ENCODE peak calls at places on chromosomes 2 and 18, in ten cellular contexts. One of them, this sample, is unnamed.

GRCh38 chr2:173196080-173196479 is 120.4 kb downstream of the MAP3K20 start:
- DNase-seq in fibroblast of lung: no peak
- DNase-seq in AG04450: no peak
- DNase-seq in neural progenitor cell: peak
- DNase-seq in cardiac muscle cell: no peak
- DNase-seq in OCI-LY7: no peak
- DNase-seq in PC-9: no peak
- DNase-seq in A549: no peak
- DNase-seq in H1: no peak
- DNase-seq in adrenal gland: no peak
- DNase-seq in this sample: no peak

GRCh38 chr2:215751200-215751910 is 262.0 kb downstream of the MREG start:
- DNase-seq in adrenal gland: no peak
- DNase-seq in A549: peak
- DNase-seq in OCI-LY7: no peak
- DNase-seq in fibroblast of lung: peak
- DNase-seq in cardiac muscle cell: peak
- DNase-seq in AG04450: peak
- DNase-seq in PC-9: no peak
- DNase-seq in neural progenitor cell: no peak
- DNase-seq in H1: no peak
- DNase-seq in this sample: no peak

GRCh38 chr2:240155080-240156025 is 14.9 kb upstream of the OTOS start:
- DNase-seq in fibroblast of lung: no peak
- DNase-seq in PC-9: no peak
- DNase-seq in A549: no peak
- DNase-seq in OCI-LY7: no peak
- DNase-seq in AG04450: no peak
- DNase-seq in adrenal gland: peak
- DNase-seq in neural progenitor cell: peak
- DNase-seq in H1: no peak
- DNase-seq in cardiac muscle cell: no peak
- DNase-seq in this sample: no peak

GRCh38 chr2:216621292-216621691 is 11.9 kb upstream of the IGFBP2 start:
- DNase-seq in H1: no peak
- DNase-seq in fibroblast of lung: no peak
- DNase-seq in OCI-LY7: no peak
- DNase-seq in AG04450: no peak
- DNase-seq in cardiac muscle cell: peak
- DNase-seq in A549: no peak
- DNase-seq in adrenal gland: no peak
- DNase-seq in neural progenitor cell: no peak
- DNase-seq in PC-9: no peak
- DNase-seq in this sample: no peak

GRCh38 chr2:5442736-5443135 is 249.4 kb upstream of the SOX11 start:
- DNase-seq in H1: no peak
- DNase-seq in OCI-LY7: no peak
- DNase-seq in fibroblast of lung: no peak
- DNase-seq in AG04450: no peak
- DNase-seq in PC-9: no peak
- DNase-seq in cardiac muscle cell: no peak
- DNase-seq in neural progenitor cell: no peak
- DNase-seq in adrenal gland: no peak
- DNase-seq in A549: no peak
- DNase-seq in this sample: no peak

GRCh38 chr2:96116424-96116878 is at the start of gene ADRA2B:
- DNase-seq in PC-9: peak
- DNase-seq in AG04450: no peak
- DNase-seq in cardiac muscle cell: peak
- DNase-seq in H1: peak
- DNase-seq in adrenal gland: peak
- DNase-seq in fibroblast of lung: peak
- DNase-seq in OCI-LY7: peak
- DNase-seq in neural progenitor cell: peak
- DNase-seq in A549: peak
- DNase-seq in this sample: no peak

GRCh38 chr18:29160123-29160522 is 983.2 kb upstream of the CDH2 start:
- DNase-seq in A549: no peak
- DNase-seq in PC-9: no peak
- DNase-seq in AG04450: no peak
- DNase-seq in neural progenitor cell: no peak
- DNase-seq in OCI-LY7: no peak
- DNase-seq in adrenal gland: no peak
- DNase-seq in fibroblast of lung: peak
- DNase-seq in cardiac muscle cell: no peak
- DNase-seq in H1: no peak
- DNase-seq in this sample: no peak

GRCh38 chr2:120291464-120292311 is 39.0 kb downstream of the RALB start:
- DNase-seq in H1: no peak
- DNase-seq in fibroblast of lung: peak
- DNase-seq in cardiac muscle cell: peak
- DNase-seq in OCI-LY7: no peak
- DNase-seq in AG04450: no peak
- DNase-seq in neural progenitor cell: no peak
- DNase-seq in adrenal gland: no peak
- DNase-seq in PC-9: peak
- DNase-seq in A549: no peak
- DNase-seq in this sample: no peak

GRCh38 chr2:39094717-39095363 is 26.0 kb downstream of the SOS1 start:
- DNase-seq in A549: no peak
- DNase-seq in adrenal gland: no peak
- DNase-seq in AG04450: peak
- DNase-seq in PC-9: no peak
- DNase-seq in fibroblast of lung: peak
- DNase-seq in OCI-LY7: no peak
- DNase-seq in cardiac muscle cell: peak
- DNase-seq in neural progenitor cell: no peak
- DNase-seq in H1: no peak
- DNase-seq in this sample: no peak

GRCh38 chr2:238569415-238570195 is 142.9 kb downstream of the ASB1 start:
- DNase-seq in neural progenitor cell: no peak
- DNase-seq in PC-9: no peak
- DNase-seq in H1: no peak
- DNase-seq in cardiac muscle cell: peak
- DNase-seq in AG04450: no peak
- DNase-seq in fibroblast of lung: no peak
- DNase-seq in adrenal gland: no peak
- DNase-seq in A549: no peak
- DNase-seq in OCI-LY7: no peak
- DNase-seq in this sample: no peak

GRCh38 chr2:129880309-129880708 is 99.2 kb upstream of the RAB6C start:
- DNase-seq in AG04450: no peak
- DNase-seq in adrenal gland: no peak
- DNase-seq in H1: no peak
- DNase-seq in PC-9: no peak
- DNase-seq in neural progenitor cell: no peak
- DNase-seq in fibroblast of lung: no peak
- DNase-seq in cardiac muscle cell: no peak
- DNase-seq in OCI-LY7: no peak
- DNase-seq in A549: no peak
- DNase-seq in this sample: peak

GRCh38 chr2:73034661-73035374 is 36.7 kb downstream of the SFXN5 start:
- DNase-seq in OCI-LY7: no peak
- DNase-seq in adrenal gland: no peak
- DNase-seq in A549: no peak
- DNase-seq in H1: no peak
- DNase-seq in AG04450: no peak
- DNase-seq in cardiac muscle cell: peak
- DNase-seq in neural progenitor cell: no peak
- DNase-seq in fibroblast of lung: no peak
- DNase-seq in PC-9: no peak
- DNase-seq in this sample: no peak

GRCh38 chr2:73033766-73034381 is 37.6 kb downstream of the SFXN5 start:
- DNase-seq in H1: no peak
- DNase-seq in fibroblast of lung: no peak
- DNase-seq in neural progenitor cell: no peak
- DNase-seq in OCI-LY7: no peak
- DNase-seq in cardiac muscle cell: no peak
- DNase-seq in A549: no peak
- DNase-seq in PC-9: no peak
- DNase-seq in adrenal gland: no peak
- DNase-seq in AG04450: no peak
- DNase-seq in this sample: no peak

GRCh38 chr2:73036779-73037165 is 34.7 kb downstream of the SFXN5 start:
- DNase-seq in PC-9: no peak
- DNase-seq in neural progenitor cell: no peak
- DNase-seq in A549: no peak
- DNase-seq in adrenal gland: no peak
- DNase-seq in OCI-LY7: no peak
- DNase-seq in fibroblast of lung: no peak
- DNase-seq in AG04450: no peak
- DNase-seq in H1: no peak
- DNase-seq in cardiac muscle cell: no peak
- DNase-seq in this sample: no peak

GRCh38 chr2:73037947-73038585 is 33.4 kb downstream of the SFXN5 start:
- DNase-seq in AG04450: no peak
- DNase-seq in neural progenitor cell: no peak
- DNase-seq in H1: no peak
- DNase-seq in fibroblast of lung: no peak
- DNase-seq in OCI-LY7: no peak
- DNase-seq in A549: no peak
- DNase-seq in PC-9: no peak
- DNase-seq in adrenal gland: no peak
- DNase-seq in cardiac muscle cell: no peak
- DNase-seq in this sample: no peak

DNA sequence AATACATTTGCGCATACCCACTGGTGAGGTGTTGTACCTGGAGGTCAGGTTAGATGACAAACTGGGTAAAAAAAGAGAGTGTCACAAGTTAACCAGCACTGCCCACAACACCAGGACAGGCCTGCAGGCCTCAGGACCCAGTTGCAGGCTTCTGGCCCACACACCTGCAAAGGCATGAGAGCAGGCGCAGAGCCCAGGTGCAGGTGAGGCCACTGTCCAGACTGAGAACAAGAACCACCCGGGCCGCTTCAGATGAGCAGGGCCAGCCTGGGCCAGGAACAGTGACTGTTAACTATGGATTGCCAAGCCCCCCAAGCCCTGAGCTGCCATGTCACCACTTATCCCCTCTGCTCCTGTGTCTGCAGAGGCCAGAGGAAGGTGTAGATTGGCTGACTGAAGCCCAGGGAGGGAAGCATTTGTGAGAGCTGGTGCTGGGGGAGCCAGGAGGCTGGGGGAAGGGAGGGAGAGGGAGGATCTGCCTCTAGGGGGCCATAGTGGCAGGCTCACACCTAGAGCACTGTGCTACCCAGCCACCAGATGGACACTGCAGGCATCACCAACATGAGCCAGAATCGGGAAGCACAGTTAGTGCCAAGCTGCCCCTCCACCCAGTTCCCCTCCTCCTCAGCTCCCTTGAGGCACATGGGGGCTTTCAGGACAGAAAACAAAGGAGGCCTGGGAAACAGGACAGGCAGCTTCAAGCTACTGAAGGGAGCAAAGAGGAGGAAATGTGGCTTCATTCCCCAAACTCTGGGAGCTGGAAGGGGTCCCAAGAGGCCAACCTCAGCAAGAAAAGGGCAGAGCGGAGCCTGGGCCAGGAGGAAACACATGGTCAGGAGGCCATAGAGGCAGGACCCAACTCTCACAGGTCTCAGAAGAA is 35.4 kb downstream of the SFXN5 start:
- DNase-seq in H1: no peak
- DNase-seq in PC-9: no peak
- DNase-seq in neural progenitor cell: peak
- DNase-seq in AG04450: no peak
- DNase-seq in cardiac muscle cell: no peak
- DNase-seq in OCI-LY7: peak
- DNase-seq in adrenal gland: no peak
- DNase-seq in fibroblast of lung: no peak
- DNase-seq in A549: peak
- DNase-seq in this sample: no peak
- TF ChIP-seq CTCF in H1: peak
- TF ChIP-seq CTCF in PC-9: no peak
- TF ChIP-seq CTCF in neural progenitor cell: peak
- TF ChIP-seq CTCF in AG04450: peak
- TF ChIP-seq CTCF in cardiac muscle cell: no peak
- TF ChIP-seq CTCF in OCI-LY7: peak
- TF ChIP-seq CTCF in adrenal gland: no peak
- TF ChIP-seq CTCF in fibroblast of lung: no peak
- TF ChIP-seq CTCF in A549: no peak
- TF ChIP-seq CTCF in this sample: no peak

DNA sequence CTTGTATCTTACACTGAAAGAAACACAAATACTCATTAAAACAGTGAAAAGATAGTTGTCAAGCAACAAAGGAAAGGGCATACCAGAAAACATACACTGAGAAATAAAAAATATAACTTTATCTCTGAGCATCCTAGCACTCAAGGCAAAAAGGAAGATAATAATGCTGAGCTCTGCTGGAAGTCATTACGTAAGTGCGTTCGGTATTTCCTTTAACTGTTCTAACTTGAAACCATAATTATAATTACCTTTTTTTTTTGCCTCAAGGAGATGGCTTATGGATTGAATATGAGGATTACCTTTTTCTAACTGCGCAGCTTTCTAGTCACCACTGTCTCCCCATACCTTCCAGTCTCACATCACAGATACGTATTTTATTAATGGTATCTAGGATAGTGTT is 308.1 kb downstream of the GBX2 start:
- DNase-seq in AG04450: no peak
- DNase-seq in fibroblast of lung: no peak
- DNase-seq in PC-9: no peak
- DNase-seq in A549: no peak
- DNase-seq in OCI-LY7: no peak
- DNase-seq in H1: no peak
- DNase-seq in cardiac muscle cell: peak
- DNase-seq in adrenal gland: no peak
- DNase-seq in neural progenitor cell: no peak
- DNase-seq in this sample: no peak
- H3K27ac ChIP-seq in AG04450: no peak
- H3K27ac ChIP-seq in fibroblast of lung: no peak
- H3K27ac ChIP-seq in PC-9: no peak
- H3K27ac ChIP-seq in A549: no peak
- H3K27ac ChIP-seq in OCI-LY7: no peak
- H3K27ac ChIP-seq in H1: no peak
- H3K27ac ChIP-seq in cardiac muscle cell: no peak
- H3K27ac ChIP-seq in adrenal gland: no peak
- H3K27ac ChIP-seq in neural progenitor cell: no peak
- H3K27ac ChIP-seq in this sample: no peak

DNA sequence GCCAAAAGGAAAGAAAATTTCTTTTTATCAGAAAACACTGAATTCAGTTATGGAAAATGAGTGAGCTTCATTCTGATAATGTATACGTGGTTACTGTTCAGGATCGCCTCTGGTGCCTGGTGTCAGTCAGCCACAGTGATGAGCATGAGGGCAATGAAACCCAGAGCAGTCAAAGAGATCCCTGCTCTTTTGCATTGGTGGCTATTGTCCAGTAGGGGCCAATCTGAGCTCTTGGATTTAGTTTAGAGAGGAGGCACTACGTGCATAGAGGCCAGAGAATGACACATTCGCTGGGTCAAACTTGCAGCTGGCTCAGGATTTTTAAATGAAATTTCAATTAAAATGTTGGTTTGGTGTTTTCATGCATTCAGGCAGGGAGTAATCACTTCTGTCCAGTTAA is 522.9 kb downstream of the TMEM182 start:
- DNase-seq in adrenal gland: no peak
- DNase-seq in PC-9: no peak
- DNase-seq in OCI-LY7: no peak
- DNase-seq in neural progenitor cell: peak
- DNase-seq in A549: no peak
- DNase-seq in H1: no peak
- DNase-seq in fibroblast of lung: no peak
- DNase-seq in cardiac muscle cell: no peak
- DNase-seq in AG04450: no peak
- DNase-seq in this sample: no peak
- TF ChIP-seq CTCF in adrenal gland: no peak
- TF ChIP-seq CTCF in PC-9: no peak
- TF ChIP-seq CTCF in OCI-LY7: no peak
- TF ChIP-seq CTCF in neural progenitor cell: peak
- TF ChIP-seq CTCF in A549: no peak
- TF ChIP-seq CTCF in H1: peak
- TF ChIP-seq CTCF in fibroblast of lung: no peak
- TF ChIP-seq CTCF in cardiac muscle cell: no peak
- TF ChIP-seq CTCF in AG04450: no peak
- TF ChIP-seq CTCF in this sample: no peak

GRCh38 chr2:237414056-237414661 is at the start of gene COL6A3:
- DNase-seq in fibroblast of lung: peak
- DNase-seq in H1: no peak
- DNase-seq in AG04450: peak
- DNase-seq in A549: no peak
- DNase-seq in PC-9: no peak
- DNase-seq in cardiac muscle cell: peak
- DNase-seq in neural progenitor cell: no peak
- DNase-seq in adrenal gland: no peak
- DNase-seq in OCI-LY7: no peak
- DNase-seq in this sample: no peak
- H3K27ac ChIP-seq in fibroblast of lung: peak
- H3K27ac ChIP-seq in H1: no peak
- H3K27ac ChIP-seq in AG04450: peak
- H3K27ac ChIP-seq in A549: no peak
- H3K27ac ChIP-seq in PC-9: no peak
- H3K27ac ChIP-seq in cardiac muscle cell: no peak
- H3K27ac ChIP-seq in neural progenitor cell: no peak
- H3K27ac ChIP-seq in adrenal gland: no peak
- H3K27ac ChIP-seq in OCI-LY7: no peak
- H3K27ac ChIP-seq in this sample: peak